ENCODE peak calls at places on chromosomes 3 and 15, in nine cellular contexts. O, J, W, D, M, E, P, T and N are unnamed samples.
A peak's percentile ranks its signal among the peaks of the same experiment; 100 is the strongest.

GRCh38 chr3:146589899-146590508 is 15.1 kb downstream of the PLSCR5 start:
- DNase-seq in O (peak; percentile 60), J (no peak), W (no peak), D (peak; percentile 63), M (no peak), E (peak; percentile 54), P (peak; percentile 75), T (peak; percentile 65), N (peak; percentile 53)

GRCh38 chr3:10445561-10445960 is 59.8 kb downstream of the ATP2B2 start:
- DNase-seq in O (no peak), J (no peak), W (no peak), D (no peak), M (no peak), E (peak; percentile 5), P (peak; percentile 29), T (no peak), N (no peak)

GRCh38 chr3:163266731-163267130 is 1770.1 kb downstream of the OTOL1 start:
- DNase-seq in O (no peak), J (no peak), W (no peak), D (no peak), M (no peak), E (no peak), P (no peak), T (no peak), N (no peak)

GRCh38 chr15:73781038-73781925 is 28.1 kb upstream of the INSYN1 start:
- DNase-seq in O (peak; percentile 21), J (no peak), W (no peak), D (no peak), M (peak; percentile 2), E (no peak), P (peak; percentile 72), T (peak; percentile 43), N (no peak)

GRCh38 chr3:8505621-8506020 is 4.0 kb downstream of the LMCD1 start:
- DNase-seq in O (no peak), J (no peak), W (no peak), D (no peak), M (no peak), E (no peak), P (no peak), T (no peak), N (no peak)

GRCh38 chr3:187072582-187072981 is 66.7 kb downstream of the RPL39L start:
- DNase-seq in O (no peak), J (no peak), W (no peak), D (peak; percentile 42), M (no peak), E (no peak), P (no peak), T (peak; percentile 72), N (peak; percentile 42)

GRCh38 chr3:184459355-184459754 is 79.5 kb downstream of the CHRD start:
- DNase-seq in O (no peak), J (no peak), W (no peak), D (no peak), M (no peak), E (peak; percentile 43), P (no peak), T (no peak), N (no peak)

GRCh38 chr3:194806991-194807685 is 121.5 kb downstream of the FAM43A start:
- DNase-seq in O (no peak), J (no peak), W (no peak), D (peak; percentile 20), M (no peak), E (peak; percentile 67), P (peak; percentile 65), T (no peak), N (no peak)

GRCh38 chr3:159634414-159634813 is 354.2 kb upstream of the IL12A start:
- DNase-seq in O (peak; percentile 47), J (no peak), W (no peak), D (no peak), M (no peak), E (peak; percentile 22), P (no peak), T (no peak), N (no peak)

GRCh38 chr15:61119556-61119955 is 109.5 kb downstream of the RORA start:
- DNase-seq in O (no peak), J (no peak), W (no peak), D (no peak), M (no peak), E (peak; percentile 5), P (no peak), T (no peak), N (no peak)

GRCh38 chr15:58136731-58137130 is 1.4 kb upstream of the AQP9 start:
- DNase-seq in O (no peak), J (no peak), W (no peak), D (no peak), M (no peak), E (peak; percentile 8), P (no peak), T (no peak), N (no peak)

GRCh38 chr3:185279582-185280138 is 25.8 kb upstream of the EHHADH start:
- DNase-seq in O (no peak), J (no peak), W (no peak), D (no peak), M (no peak), E (no peak), P (no peak), T (no peak), N (no peak)

GRCh38 chr15:99735868-99736267 is 2.6 kb upstream of the LYSMD4 start:
- DNase-seq in O (no peak), J (no peak), W (no peak), D (no peak), M (no peak), E (peak; percentile 14), P (no peak), T (no peak), N (no peak)

GRCh38 chr15:43514241-43515057 is 3.0 kb upstream of the MAP1A start:
- DNase-seq in O (peak; percentile 12), J (peak; percentile 73), W (no peak), D (peak; percentile 44), M (no peak), E (peak; percentile 48), P (peak; percentile 60), T (peak; percentile 75), N (peak; percentile 0)

GRCh38 chr3:155737844-155738460 is 6.9 kb downstream of the PLCH1 start:
- DNase-seq in O (peak; percentile 93), J (no peak), W (no peak), D (peak; percentile 83), M (no peak), E (no peak), P (no peak), T (peak; percentile 19), N (peak; percentile 56)

GRCh38 chr3:157585386-157585785 is 82.2 kb upstream of the VEPH1 start:
- DNase-seq in O (no peak), J (no peak), W (no peak), D (no peak), M (no peak), E (no peak), P (no peak), T (no peak), N (no peak)